ENCODE peak calls at places on chromosomes 12 and 14, in seven cellular contexts. F, P, B, C, D, M and T are unnamed samples.
A peak's percentile ranks its signal among the peaks of the same experiment; 100 is the strongest.

GRCh38 chr12:127174881-127175280 is 1092.1 kb upstream of the TMEM132C start:
- DNase-seq in F (no peak), P (no peak), B (no peak), C (no peak), D (no peak), M (no peak), T (no peak)

GRCh38 chr14:96086032-96086431 is 46.9 kb downstream of the C14orf132 start:
- DNase-seq in F (peak; percentile 70), P (no peak), B (no peak), C (no peak), D (no peak), M (no peak), T (no peak)

GRCh38 chr12:52249041-52249461 is 16.0 kb downstream of the KRT7 start:
- DNase-seq in F (no peak), P (no peak), B (no peak), C (peak; percentile 20), D (no peak), M (no peak), T (no peak)

GRCh38 chr14:100822921-100823320 is 3.0 kb upstream of the MEG3 start:
- DNase-seq in F (no peak), P (no peak), B (no peak), C (no peak), D (no peak), M (no peak), T (no peak)

GRCh38 chr14:61561657-61562276 is 133.5 kb upstream of the HIF1A start:
- DNase-seq in F (peak; percentile 98), P (no peak), B (no peak), C (no peak), D (no peak), M (no peak), T (no peak)

GRCh38 chr12:53869500-53869899 is 69.1 kb upstream of the HOXC13 start:
- DNase-seq in F (no peak), P (no peak), B (no peak), C (no peak), D (no peak), M (no peak), T (no peak)

GRCh38 chr12:31906581-31907286 is 52.5 kb upstream of the RESF1 start:
- DNase-seq in F (no peak), P (no peak), B (no peak), C (no peak), D (no peak), M (no peak), T (no peak)

GRCh38 chr12:130335517-130336392 is 1.9 kb upstream of the PIWIL1 start:
- DNase-seq in F (peak; percentile 10), P (no peak), B (peak; percentile 27), C (no peak), D (no peak), M (no peak), T (no peak)

GRCh38 chr14:96461950-96462798 is 40.0 kb upstream of the PAPOLA start:
- DNase-seq in F (no peak), P (no peak), B (no peak), C (no peak), D (no peak), M (no peak), T (no peak)

GRCh38 chr12:86730233-86730632 is 474.0 kb upstream of the MGAT4C start:
- DNase-seq in F (no peak), P (no peak), B (no peak), C (no peak), D (no peak), M (no peak), T (no peak)

GRCh38 chr12:66035289-66035961 is 95.1 kb downstream of the LLPH start:
- DNase-seq in F (no peak), P (no peak), B (no peak), C (no peak), D (peak; percentile 37), M (no peak), T (no peak)